ENCODE peak calls at places on chromosomes 4 and X, in ten cellular contexts. M, U, K, H, Q, C, S, Y, Z and I are unnamed samples.

GRCh38 chrX:19739683-19740082 is 147.7 kb downstream of the SH3KBP1 start:
- DNase-seq in M (peak), U (peak), K (peak), H (peak), Q (peak), C (peak), S (peak), Y (peak), Z (peak), I (no peak)

GRCh38 chr4:112516401-112517066 is 554 bp upstream of the NEUROG2 start:
- DNase-seq in M (peak), U (peak), K (no peak), H (no peak), Q (no peak), C (no peak), S (no peak), Y (peak), Z (no peak), I (no peak)

GRCh38 chr4:25563071-25563564 is 92.5 kb upstream of the SLC34A2 start:
- DNase-seq in M (no peak), U (peak), K (no peak), H (no peak), Q (no peak), C (no peak), S (no peak), Y (no peak), Z (no peak), I (no peak)

GRCh38 chr4:54545663-54546424 is 111.9 kb upstream of the KIT start:
- DNase-seq in M (no peak), U (no peak), K (no peak), H (no peak), Q (no peak), C (no peak), S (no peak), Y (no peak), Z (no peak), I (no peak)

GRCh38 chr4:118099106-118099505 is 64.8 kb downstream of the NDST3 start:
- DNase-seq in M (no peak), U (no peak), K (no peak), H (no peak), Q (no peak), C (no peak), S (no peak), Y (no peak), Z (no peak), I (peak)

GRCh38 chr4:87853108-87853507 is 20.3 kb downstream of the MEPE start:
- DNase-seq in M (no peak), U (peak), K (no peak), H (peak), Q (no peak), C (peak), S (peak), Y (no peak), Z (peak), I (no peak)

GRCh38 chrX:47311857-47312774 is 58.3 kb upstream of the ZNF157 start:
- DNase-seq in M (peak), U (peak), K (peak), H (peak), Q (peak), C (peak), S (peak), Y (peak), Z (peak), I (peak)

GRCh38 chrX:46953597-46953996 is 41.4 kb downstream of the JADE3 start:
- DNase-seq in M (no peak), U (peak), K (no peak), H (no peak), Q (no peak), C (peak), S (no peak), Y (peak), Z (peak), I (no peak)

GRCh38 chrX:12611471-12611870 is 179.7 kb upstream of the PRPS2 start:
- DNase-seq in M (no peak), U (no peak), K (no peak), H (no peak), Q (no peak), C (no peak), S (no peak), Y (no peak), Z (no peak), I (no peak)

GRCh38 chr4:8118531-8118930 is 40.1 kb downstream of the ABLIM2 start:
- DNase-seq in M (no peak), U (no peak), K (no peak), H (no peak), Q (no peak), C (no peak), S (no peak), Y (no peak), Z (no peak), I (no peak)

GRCh38 chr4:62912531-62912930 is 1496.7 kb downstream of the TECRL start:
- DNase-seq in M (no peak), U (no peak), K (no peak), H (no peak), Q (no peak), C (peak), S (no peak), Y (no peak), Z (no peak), I (no peak)

GRCh38 chrX:151901821-151902220 is 10.9 kb upstream of the MAGEA4 start:
- DNase-seq in M (no peak), U (no peak), K (no peak), H (no peak), Q (no peak), C (no peak), S (no peak), Y (no peak), Z (peak), I (no peak)

GRCh38 chr4:83731609-83732008 is 195.7 kb downstream of the GPAT3 start:
- DNase-seq in M (no peak), U (no peak), K (peak), H (peak), Q (no peak), C (no peak), S (no peak), Y (no peak), Z (no peak), I (no peak)

GRCh38 chr4:152628128-152628527 is 51.7 kb downstream of the TMEM154 start:
- DNase-seq in M (no peak), U (no peak), K (no peak), H (no peak), Q (no peak), C (no peak), S (no peak), Y (no peak), Z (peak), I (no peak)

GRCh38 chr4:168867128-168867527 is 142.9 kb downstream of the CBR4 start:
- DNase-seq in M (no peak), U (no peak), K (no peak), H (no peak), Q (no peak), C (no peak), S (no peak), Y (no peak), Z (no peak), I (no peak)

GRCh38 chr4:99405433-99406115 is 29.6 kb downstream of the ADH7 start:
- DNase-seq in M (peak), U (peak), K (no peak), H (peak), Q (peak), C (peak), S (peak), Y (peak), Z (peak), I (no peak)

GRCh38 chr4:109359040-109359646 is 56.7 kb upstream of the COL25A1 start:
- DNase-seq in M (no peak), U (no peak), K (no peak), H (no peak), Q (no peak), C (no peak), S (no peak), Y (no peak), Z (no peak), I (no peak)

GRCh38 chrX:107627792-107628661 is at the start of gene PRPS1:
- DNase-seq in M (peak), U (peak), K (peak), H (peak), Q (peak), C (peak), S (peak), Y (peak), Z (peak), I (peak)

GRCh38 chr4:182179105-182179504 is 64.1 kb upstream of the TENM3 start:
- DNase-seq in M (no peak), U (peak), K (peak), H (peak), Q (no peak), C (no peak), S (peak), Y (no peak), Z (peak), I (no peak)

GRCh38 chr4:140556372-140557085 is 12.2 kb downstream of the UCP1 start:
- DNase-seq in M (no peak), U (no peak), K (no peak), H (no peak), Q (no peak), C (no peak), S (no peak), Y (no peak), Z (no peak), I (no peak)

GRCh38 chrX:150506486-150506885 is 61.9 kb upstream of the MTM1 start:
- DNase-seq in M (peak), U (no peak), K (no peak), H (no peak), Q (no peak), C (no peak), S (no peak), Y (no peak), Z (no peak), I (no peak)

GRCh38 chrX:18377802-18378201 is 23.3 kb upstream of the SCML2 start:
- DNase-seq in M (peak), U (peak), K (no peak), H (no peak), Q (no peak), C (peak), S (no peak), Y (peak), Z (peak), I (no peak)

GRCh38 chr4:45102716-45103115 is 376.4 kb upstream of the GNPDA2 start:
- DNase-seq in M (no peak), U (no peak), K (no peak), H (no peak), Q (no peak), C (no peak), S (peak), Y (no peak), Z (no peak), I (no peak)

GRCh38 chr4:89055157-89056080 is 1.6 kb downstream of the FAM13A start:
- DNase-seq in M (no peak), U (peak), K (no peak), H (no peak), Q (no peak), C (no peak), S (no peak), Y (no peak), Z (no peak), I (no peak)

GRCh38 chrX:1581132-1581531 is 10.3 kb upstream of the AKAP17A start:
- DNase-seq in M (peak), U (no peak), K (peak), H (peak), Q (no peak), C (peak), S (no peak), Y (peak), Z (peak), I (no peak)

GRCh38 chr4:36385951-36386561 is 104.6 kb downstream of the DTHD1 start:
- DNase-seq in M (no peak), U (no peak), K (no peak), H (no peak), Q (no peak), C (no peak), S (no peak), Y (no peak), Z (no peak), I (no peak)

GRCh38 chr4:25223770-25224375 is 10.0 kb upstream of the PI4K2B start:
- DNase-seq in M (peak), U (peak), K (no peak), H (peak), Q (no peak), C (no peak), S (no peak), Y (peak), Z (peak), I (no peak)

GRCh38 chr4:13988347-13989265 is 361.1 kb upstream of the BOD1L1 start:
- DNase-seq in M (no peak), U (no peak), K (no peak), H (peak), Q (peak), C (no peak), S (peak), Y (peak), Z (peak), I (no peak)

GRCh38 chr4:8225704-8226443 is 26.8 kb downstream of the SH3TC1 start:
- DNase-seq in M (no peak), U (peak), K (no peak), H (no peak), Q (no peak), C (peak), S (no peak), Y (no peak), Z (no peak), I (no peak)

GRCh38 chrX:51860679-51861078 is 32.7 kb upstream of the MAGED1 start:
- DNase-seq in M (no peak), U (peak), K (peak), H (no peak), Q (no peak), C (peak), S (no peak), Y (peak), Z (peak), I (no peak)

GRCh38 chr4:104486702-104487101 is 8.0 kb downstream of the CXXC4 start:
- DNase-seq in M (no peak), U (no peak), K (no peak), H (no peak), Q (no peak), C (no peak), S (no peak), Y (no peak), Z (no peak), I (no peak)

GRCh38 chr4:104487105-104487504 is 7.6 kb downstream of the CXXC4 start:
- DNase-seq in M (no peak), U (no peak), K (no peak), H (no peak), Q (no peak), C (no peak), S (no peak), Y (peak), Z (no peak), I (no peak)

GRCh38 chr4:104490096-104490769 is 4.5 kb downstream of the CXXC4 start:
- DNase-seq in M (peak), U (peak), K (no peak), H (no peak), Q (peak), C (no peak), S (no peak), Y (peak), Z (no peak), I (no peak)

GRCh38 chr4:104489731-104490095 is 5.0 kb downstream of the CXXC4 start:
- DNase-seq in M (no peak), U (no peak), K (no peak), H (no peak), Q (no peak), C (no peak), S (no peak), Y (no peak), Z (no peak), I (no peak)

GRCh38 chr4:104488151-104488550 is 6.5 kb downstream of the CXXC4 start:
- DNase-seq in M (no peak), U (no peak), K (no peak), H (no peak), Q (no peak), C (no peak), S (no peak), Y (no peak), Z (no peak), I (no peak)
- H3K4me3 ChIP-seq in M (no peak), U (peak), K (no peak), H (no peak), Q (no peak), C (no peak), S (no peak), Y (no peak), Z (no peak), I (no peak)

GRCh38 chr4:15870079-15870478 is 68.5 kb downstream of the FGFBP1 start:
- DNase-seq in M (no peak), U (no peak), K (no peak), H (no peak), Q (no peak), C (no peak), S (no peak), Y (peak), Z (no peak), I (no peak)

GRCh38 chr4:15864771-15865566 is 73.6 kb downstream of the FGFBP1 start:
- DNase-seq in M (no peak), U (no peak), K (no peak), H (no peak), Q (no peak), C (no peak), S (no peak), Y (no peak), Z (peak), I (no peak)

GRCh38 chr4:15870921-15871664 is 67.4 kb downstream of the FGFBP1 start:
- DNase-seq in M (no peak), U (no peak), K (no peak), H (no peak), Q (no peak), C (no peak), S (no peak), Y (no peak), Z (no peak), I (no peak)

GRCh38 chr4:15868816-15869413 is 69.6 kb downstream of the FGFBP1 start:
- DNase-seq in M (no peak), U (no peak), K (no peak), H (no peak), Q (no peak), C (no peak), S (no peak), Y (no peak), Z (no peak), I (no peak)

DNA sequence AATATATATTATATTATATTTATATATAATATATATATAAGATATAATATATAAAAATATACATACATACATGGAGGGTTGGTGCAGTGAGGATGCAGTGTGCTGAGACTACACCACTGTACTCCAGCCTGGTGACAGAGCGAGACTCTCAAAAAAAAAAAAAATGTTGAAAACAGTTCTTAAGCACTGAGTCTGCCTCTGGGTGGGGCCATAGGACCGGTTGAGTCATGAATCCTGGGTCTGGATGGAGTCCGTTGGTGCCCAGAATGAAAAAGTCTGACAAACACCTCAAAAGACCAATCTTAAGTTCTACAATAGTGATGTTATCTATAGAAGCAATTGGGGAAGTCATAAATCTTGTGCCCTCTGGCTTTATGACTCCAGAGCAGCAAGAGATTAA is 70.5 kb downstream of the FGFBP1 start:
- DNase-seq in M (no peak), U (peak), K (no peak), H (no peak), Q (no peak), C (no peak), S (no peak), Y (no peak), Z (no peak), I (no peak)
- H3K4me3 ChIP-seq in M (no peak), U (no peak), K (no peak), H (no peak), Q (no peak), C (no peak), S (no peak), Y (no peak), Z (no peak), I (no peak)

DNA sequence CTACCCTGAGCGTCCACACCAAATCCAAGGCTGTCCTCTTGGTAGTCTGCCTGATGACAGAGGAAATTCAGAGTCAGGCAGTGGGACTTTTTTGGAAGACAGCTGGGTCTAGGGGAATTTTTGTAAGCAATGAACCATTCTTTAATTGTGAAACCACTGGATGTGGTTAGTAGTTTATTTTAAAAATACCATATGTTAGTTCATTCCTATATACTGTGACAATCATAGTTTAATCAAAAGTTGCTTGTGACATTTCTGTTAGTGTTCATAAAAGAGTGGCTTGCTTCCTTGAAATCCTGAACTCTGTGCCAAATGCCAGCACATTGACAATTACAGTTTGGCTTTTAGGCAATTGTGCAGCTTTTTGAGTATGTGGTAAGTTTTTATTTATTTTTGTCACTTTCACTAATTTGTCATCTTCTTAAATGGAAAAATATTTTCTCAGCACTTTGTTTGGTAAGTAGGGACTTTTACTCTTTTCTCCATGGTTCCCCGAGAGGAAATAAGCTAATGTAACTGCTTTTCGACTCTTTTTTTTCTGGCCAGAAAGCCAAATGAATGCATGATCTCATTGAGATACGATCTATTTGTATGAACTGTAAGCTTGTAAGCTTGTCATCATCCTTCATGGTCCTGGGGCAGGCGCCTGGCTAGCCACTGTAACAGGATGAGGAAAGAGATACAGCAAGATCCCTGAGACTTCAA is 72.6 kb upstream of the SLC4A4 start:
- DNase-seq in M (no peak), U (no peak), K (no peak), H (peak), Q (no peak), C (no peak), S (no peak), Y (no peak), Z (peak), I (no peak)
- H3K4me3 ChIP-seq in M (no peak), U (no peak), K (no peak), H (no peak), Q (no peak), C (no peak), S (no peak), Y (no peak), Z (no peak), I (no peak)

DNA sequence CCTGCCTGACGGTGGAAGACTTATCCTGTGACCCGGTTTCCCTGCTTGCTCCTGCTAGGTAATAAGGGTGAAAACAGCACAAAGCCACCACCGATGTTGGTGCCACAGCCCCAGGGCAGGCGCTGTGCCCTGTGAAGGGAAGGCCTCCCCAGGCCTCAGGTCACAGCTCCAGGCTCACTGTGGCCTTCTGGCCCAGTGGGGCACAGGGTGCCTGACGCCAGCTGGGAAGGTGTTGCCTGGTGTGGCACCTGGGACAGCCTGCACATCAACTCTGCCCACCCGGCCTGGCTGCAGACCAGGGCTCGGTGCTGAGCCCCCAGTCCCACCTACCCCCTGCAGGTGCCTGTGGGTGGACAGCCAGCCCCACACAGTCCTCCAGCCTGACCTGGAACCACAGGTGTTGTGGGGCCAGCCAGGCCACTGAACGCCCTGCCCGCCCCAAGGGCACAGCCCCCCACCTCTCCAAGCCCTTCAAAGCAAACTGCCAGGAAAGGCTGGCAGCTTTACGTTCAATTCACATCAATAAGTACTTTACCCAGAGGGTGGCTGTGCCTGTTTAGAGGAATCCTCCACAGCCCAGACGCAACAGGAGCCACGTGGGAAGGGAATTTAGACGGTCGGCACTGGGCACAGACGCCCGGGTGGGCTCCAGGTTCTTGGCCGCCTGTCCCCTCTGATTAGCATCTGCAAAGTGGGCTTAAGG is 54.3 kb downstream of the ZFYVE28 start:
- DNase-seq in M (no peak), U (no peak), K (no peak), H (no peak), Q (peak), C (no peak), S (no peak), Y (no peak), Z (no peak), I (no peak)
- H3K4me3 ChIP-seq in M (no peak), U (no peak), K (peak), H (peak), Q (peak), C (no peak), S (peak), Y (peak), Z (peak), I (peak)

GRCh38 chr4:98262431-98262830 is 1.2 kb downstream of the RAP1GDS1 start:
- DNase-seq in M (no peak), U (no peak), K (no peak), H (no peak), Q (no peak), C (no peak), S (no peak), Y (no peak), Z (peak), I (no peak)

GRCh38 chr4:98260047-98260578 is 1.1 kb upstream of the RAP1GDS1 start:
- DNase-seq in M (no peak), U (peak), K (no peak), H (no peak), Q (peak), C (peak), S (no peak), Y (peak), Z (peak), I (no peak)

GRCh38 chr4:98260579-98261290 is 449 bp upstream of the RAP1GDS1 start:
- DNase-seq in M (peak), U (peak), K (peak), H (peak), Q (peak), C (peak), S (peak), Y (peak), Z (peak), I (peak)

GRCh38 chr4:98267498-98267897 is 6.3 kb downstream of the RAP1GDS1 start:
- DNase-seq in M (no peak), U (no peak), K (no peak), H (no peak), Q (no peak), C (no peak), S (no peak), Y (no peak), Z (no peak), I (no peak)

GRCh38 chr4:98261291-98262271 is at the start of gene RAP1GDS1:
- DNase-seq in M (peak), U (peak), K (peak), H (peak), Q (peak), C (peak), S (peak), Y (peak), Z (peak), I (no peak)
- H3K4me3 ChIP-seq in M (peak), U (peak), K (peak), H (peak), Q (peak), C (peak), S (peak), Y (peak), Z (peak), I (peak)